ENCODE peak calls at places on chromosomes 1 and 21, in eight cellular contexts. One of them, this sample, is unnamed.

GRCh38 chr1:12413664-12414410 is 184.0 kb downstream of the VPS13D start:
- DNase-seq in NCI-H345: no peak
- DNase-seq in AG20443: no peak
- DNase-seq in heart right ventricle: no peak
- DNase-seq in GM12892: no peak
- DNase-seq in NCI-H524: no peak
- DNase-seq in effector CD8-positive, alpha-beta T cell: no peak
- DNase-seq in AG10803: no peak
- DNase-seq in this sample: no peak

GRCh38 chr21:43723648-43724047 is 4.7 kb downstream of the PDXK start:
- DNase-seq in GM12892: no peak
- DNase-seq in NCI-H524: no peak
- DNase-seq in heart right ventricle: no peak
- DNase-seq in effector CD8-positive, alpha-beta T cell: no peak
- DNase-seq in AG20443: no peak
- DNase-seq in AG10803: no peak
- DNase-seq in NCI-H345: no peak
- DNase-seq in this sample: no peak

GRCh38 chr21:45990049-45990711 is 8.6 kb downstream of the COL6A1 start:
- DNase-seq in GM12892: no peak
- DNase-seq in NCI-H524: no peak
- DNase-seq in heart right ventricle: peak; percentile 3
- DNase-seq in NCI-H345: no peak
- DNase-seq in effector CD8-positive, alpha-beta T cell: no peak
- DNase-seq in AG20443: no peak
- DNase-seq in AG10803: no peak
- DNase-seq in this sample: no peak

GRCh38 chr21:31176725-31177124 is 138.4 kb upstream of the KRTAP19-8 start:
- DNase-seq in effector CD8-positive, alpha-beta T cell: no peak
- DNase-seq in NCI-H345: no peak
- DNase-seq in AG20443: no peak
- DNase-seq in AG10803: no peak
- DNase-seq in heart right ventricle: no peak
- DNase-seq in NCI-H524: no peak
- DNase-seq in GM12892: no peak
- DNase-seq in this sample: no peak

GRCh38 chr1:202067188-202067977 is 55.3 kb upstream of the GPR37L1 start:
- DNase-seq in AG20443: no peak
- DNase-seq in AG10803: no peak
- DNase-seq in GM12892: no peak
- DNase-seq in heart right ventricle: no peak
- DNase-seq in NCI-H524: no peak
- DNase-seq in effector CD8-positive, alpha-beta T cell: no peak
- DNase-seq in NCI-H345: no peak
- DNase-seq in this sample: no peak

GRCh38 chr1:147808025-147808424 is 47.6 kb upstream of the GJA5 start:
- DNase-seq in GM12892: no peak
- DNase-seq in heart right ventricle: no peak
- DNase-seq in AG10803: peak; percentile 9
- DNase-seq in NCI-H524: no peak
- DNase-seq in AG20443: no peak
- DNase-seq in effector CD8-positive, alpha-beta T cell: no peak
- DNase-seq in NCI-H345: no peak
- DNase-seq in this sample: peak; percentile 13

GRCh38 chr1:46302091-46303037 is 1.1 kb downstream of the LRRC41 start:
- DNase-seq in NCI-H345: peak; percentile 39
- DNase-seq in AG20443: peak; percentile 76
- DNase-seq in heart right ventricle: peak; percentile 42
- DNase-seq in GM12892: peak; percentile 76
- DNase-seq in effector CD8-positive, alpha-beta T cell: peak; percentile 12
- DNase-seq in AG10803: peak; percentile 68
- DNase-seq in NCI-H524: peak; percentile 40
- DNase-seq in this sample: peak; percentile 35

GRCh38 chr1:7497107-7497637 is 273.9 kb upstream of the VAMP3 start:
- DNase-seq in GM12892: no peak
- DNase-seq in NCI-H345: no peak
- DNase-seq in AG10803: no peak
- DNase-seq in heart right ventricle: no peak
- DNase-seq in AG20443: no peak
- DNase-seq in NCI-H524: no peak
- DNase-seq in effector CD8-positive, alpha-beta T cell: no peak
- DNase-seq in this sample: no peak

GRCh38 chr1:205455581-205456382 is at the start of gene BLACAT1:
- DNase-seq in AG20443: no peak
- DNase-seq in heart right ventricle: no peak
- DNase-seq in effector CD8-positive, alpha-beta T cell: no peak
- DNase-seq in NCI-H345: no peak
- DNase-seq in AG10803: no peak
- DNase-seq in NCI-H524: no peak
- DNase-seq in GM12892: no peak
- DNase-seq in this sample: no peak

GRCh38 chr1:118148034-118148433 is 37.0 kb downstream of the SPAG17 start:
- DNase-seq in NCI-H345: no peak
- DNase-seq in AG10803: peak; percentile 23
- DNase-seq in heart right ventricle: no peak
- DNase-seq in NCI-H524: no peak
- DNase-seq in GM12892: no peak
- DNase-seq in AG20443: no peak
- DNase-seq in effector CD8-positive, alpha-beta T cell: no peak
- DNase-seq in this sample: no peak

GRCh38 chr21:37245151-37245550 is 22.0 kb downstream of the VPS26C start:
- DNase-seq in NCI-H345: no peak
- DNase-seq in heart right ventricle: no peak
- DNase-seq in AG20443: no peak
- DNase-seq in AG10803: no peak
- DNase-seq in NCI-H524: no peak
- DNase-seq in effector CD8-positive, alpha-beta T cell: no peak
- DNase-seq in GM12892: no peak
- DNase-seq in this sample: no peak

GRCh38 chr1:65309317-65310077 is at the start of gene DNAJC6:
- DNase-seq in AG10803: peak; percentile 60
- DNase-seq in AG20443: peak; percentile 94
- DNase-seq in GM12892: peak; percentile 13
- DNase-seq in NCI-H345: peak; percentile 78
- DNase-seq in NCI-H524: peak; percentile 78
- DNase-seq in effector CD8-positive, alpha-beta T cell: no peak
- DNase-seq in heart right ventricle: peak; percentile 70
- DNase-seq in this sample: peak; percentile 63